ENCODE peak calls at places on chromosomes 7 and 10, in ten cellular contexts. A is activated CD8-positive, alpha-beta T cell treated with anti-CD3 and anti-CD28 coated beads for 36 hours; B is omental fat pad; U is choroid plexus epithelial cell; Y is AG04450; L is natural killer cell; X is CD4-positive, alpha-beta T cell; E is kidney epithelial cell; G is CD8-positive, alpha-beta T cell; N is A549. S is an unnamed sample.

GRCh38 chr10:132628966-132629900 is 91.6 kb downstream of the INPP5A start:
- DNase-seq in A (no peak), B (no peak), U (no peak), Y (no peak), L (no peak), X (no peak), E (no peak), G (no peak), N (no peak), S (no peak)

GRCh38 chr10:12308102-12308501 is 41.2 kb upstream of the CAMK1D start:
- DNase-seq in A (no peak), B (no peak), U (no peak), Y (no peak), L (no peak), X (no peak), E (no peak), G (no peak), N (no peak), S (no peak)

GRCh38 chr7:70072220-70072619 is 473.9 kb downstream of the AUTS2 start:
- DNase-seq in A (no peak), B (no peak), U (peak), Y (no peak), L (no peak), X (no peak), E (no peak), G (no peak), N (no peak), S (no peak)

GRCh38 chr7:1431644-1432380 is 27.5 kb downstream of the MICALL2 start:
- DNase-seq in A (no peak), B (no peak), U (no peak), Y (no peak), L (no peak), X (no peak), E (no peak), G (no peak), N (no peak), S (no peak)

GRCh38 chr7:147700702-147701101 is 889.9 kb upstream of the C7orf33 start:
- DNase-seq in A (no peak), B (no peak), U (peak), Y (no peak), L (no peak), X (no peak), E (no peak), G (no peak), N (no peak), S (no peak)

GRCh38 chr7:120742370-120742769 is 115.6 kb downstream of the TSPAN12 start:
- DNase-seq in A (no peak), B (no peak), U (no peak), Y (no peak), L (no peak), X (no peak), E (no peak), G (no peak), N (no peak), S (no peak)

GRCh38 chr10:23994459-23995046 is 214.4 kb upstream of the KIAA1217 start:
- DNase-seq in A (peak), B (peak), U (peak), Y (peak), L (no peak), X (no peak), E (peak), G (no peak), N (peak), S (no peak)

GRCh38 chr7:70571403-70571911 is 560.5 kb upstream of the GALNT17 start:
- DNase-seq in A (no peak), B (no peak), U (peak), Y (peak), L (no peak), X (no peak), E (peak), G (no peak), N (peak), S (no peak)

GRCh38 chr7:5450549-5451327 is 27.1 kb upstream of the TNRC18 start:
- DNase-seq in A (peak), B (no peak), U (peak), Y (no peak), L (peak), X (peak), E (no peak), G (no peak), N (peak), S (no peak)

GRCh38 chr10:56286096-56286495 is 75.0 kb downstream of the ZWINT start:
- DNase-seq in A (no peak), B (no peak), U (no peak), Y (no peak), L (no peak), X (no peak), E (no peak), G (no peak), N (no peak), S (no peak)

GRCh38 chr7:133854739-133855138 is 272.4 kb upstream of the LRGUK start:
- DNase-seq in A (no peak), B (no peak), U (peak), Y (no peak), L (no peak), X (no peak), E (no peak), G (no peak), N (peak), S (no peak)

GRCh38 chr7:75639071-75639892 is 99.5 kb downstream of the HIP1 start:
- DNase-seq in A (peak), B (no peak), U (peak), Y (no peak), L (peak), X (peak), E (no peak), G (no peak), N (no peak), S (peak)

GRCh38 chr7:27774717-27775328 is 34.9 kb downstream of the TAX1BP1 start:
- DNase-seq in A (no peak), B (no peak), U (peak), Y (no peak), L (no peak), X (no peak), E (no peak), G (no peak), N (no peak), S (no peak)

GRCh38 chr7:2663121-2663886 is 24.7 kb upstream of the AMZ1 start:
- DNase-seq in A (no peak), B (no peak), U (peak), Y (no peak), L (no peak), X (no peak), E (no peak), G (no peak), N (no peak), S (no peak)

GRCh38 chr7:105838273-105839141 is 37.9 kb downstream of the ATXN7L1 start:
- DNase-seq in A (no peak), B (peak), U (peak), Y (peak), L (no peak), X (no peak), E (peak), G (no peak), N (no peak), S (no peak)

GRCh38 chr7:135964254-135964653 is 12.9 kb downstream of the MTPN start:
- DNase-seq in A (no peak), B (no peak), U (no peak), Y (no peak), L (no peak), X (no peak), E (no peak), G (no peak), N (no peak), S (no peak)

GRCh38 chr10:132335189-132336063 is 3.4 kb downstream of the LRRC27 start:
- DNase-seq in A (no peak), B (no peak), U (no peak), Y (no peak), L (peak), X (no peak), E (no peak), G (no peak), N (no peak), S (no peak)

GRCh38 chr10:48279081-48279751 is 4.7 kb upstream of the FRMPD2 start:
- DNase-seq in A (no peak), B (no peak), U (no peak), Y (no peak), L (no peak), X (no peak), E (no peak), G (no peak), N (no peak), S (no peak)

GRCh38 chr7:6228865-6229264 is 43.6 kb downstream of the CYTH3 start:
- DNase-seq in A (no peak), B (no peak), U (peak), Y (no peak), L (no peak), X (no peak), E (no peak), G (no peak), N (no peak), S (no peak)

GRCh38 chr10:111565542-111565941 is 488.7 kb downstream of the ADRA2A start:
- DNase-seq in A (no peak), B (no peak), U (no peak), Y (no peak), L (no peak), X (no peak), E (no peak), G (no peak), N (no peak), S (no peak)

GRCh38 chr7:142108728-142109505 is 2.6 kb upstream of the MGAM2 start:
- DNase-seq in A (no peak), B (no peak), U (no peak), Y (no peak), L (no peak), X (no peak), E (no peak), G (no peak), N (no peak), S (no peak)

GRCh38 chr10:24503627-24504320 is 219.9 kb downstream of the ARHGAP21 start:
- DNase-seq in A (peak), B (no peak), U (peak), Y (peak), L (no peak), X (no peak), E (no peak), G (no peak), N (peak), S (no peak)

GRCh38 chr7:30743371-30744074 is 8.4 kb upstream of the INMT start:
- DNase-seq in A (no peak), B (no peak), U (peak), Y (no peak), L (no peak), X (no peak), E (no peak), G (no peak), N (no peak), S (no peak)

GRCh38 chr10:77177589-77177988 is 460.0 kb downstream of the KCNMA1 start:
- DNase-seq in A (no peak), B (no peak), U (no peak), Y (no peak), L (no peak), X (no peak), E (no peak), G (no peak), N (no peak), S (no peak)

GRCh38 chr10:45470098-45471012 is 96.3 kb downstream of the ALOX5 start:
- DNase-seq in A (peak), B (no peak), U (peak), Y (peak), L (no peak), X (peak), E (no peak), G (peak), N (no peak), S (no peak)

GRCh38 chr7:28433604-28434254 is 21.4 kb downstream of the CREB5 start:
- DNase-seq in A (no peak), B (no peak), U (peak), Y (no peak), L (no peak), X (no peak), E (no peak), G (no peak), N (no peak), S (no peak)

GRCh38 chr10:3776796-3777571 is 8.0 kb downstream of the KLF6 start:
- DNase-seq in A (peak), B (peak), U (peak), Y (peak), L (no peak), X (peak), E (no peak), G (no peak), N (no peak), S (no peak)

GRCh38 chr10:50580260-50580891 is 43.4 kb downstream of the SGMS1 start:
- DNase-seq in A (no peak), B (no peak), U (no peak), Y (no peak), L (no peak), X (no peak), E (no peak), G (no peak), N (no peak), S (no peak)

GRCh38 chr7:35727571-35727970 is 32.6 kb upstream of the HERPUD2 start:
- DNase-seq in A (peak), B (no peak), U (peak), Y (no peak), L (peak), X (no peak), E (no peak), G (no peak), N (no peak), S (no peak)

GRCh38 chr10:49104323-49104722 is 11.0 kb downstream of the VSTM4 start:
- DNase-seq in A (no peak), B (no peak), U (no peak), Y (no peak), L (no peak), X (no peak), E (no peak), G (no peak), N (no peak), S (no peak)

GRCh38 chr7:151497306-151497871 is 22.3 kb downstream of the RHEB start:
- DNase-seq in A (no peak), B (no peak), U (no peak), Y (no peak), L (no peak), X (no peak), E (no peak), G (no peak), N (no peak), S (no peak)

GRCh38 chr7:32941181-32941995 is 15.9 kb upstream of the FKBP9 start:
- DNase-seq in A (no peak), B (no peak), U (no peak), Y (no peak), L (no peak), X (no peak), E (no peak), G (no peak), N (no peak), S (peak)

GRCh38 chr7:156606135-156606534 is 34.4 kb upstream of the RNF32 start:
- DNase-seq in A (no peak), B (no peak), U (no peak), Y (no peak), L (no peak), X (no peak), E (no peak), G (no peak), N (no peak), S (no peak)

GRCh38 chr7:135337506-135337905 is 103.9 kb downstream of the STRA8 start:
- DNase-seq in A (no peak), B (no peak), U (no peak), Y (no peak), L (no peak), X (no peak), E (no peak), G (no peak), N (no peak), S (no peak)

GRCh38 chr7:128672927-128673517 is 930 bp downstream of the GARIN1A start:
- DNase-seq in A (peak), B (no peak), U (peak), Y (no peak), L (no peak), X (no peak), E (no peak), G (no peak), N (no peak), S (no peak)

GRCh38 chr10:71816931-71817631 is 34.0 kb downstream of the PSAP start:
- DNase-seq in A (no peak), B (no peak), U (no peak), Y (no peak), L (no peak), X (no peak), E (no peak), G (no peak), N (no peak), S (no peak)

GRCh38 chr10:71812913-71813590 is 38.0 kb downstream of the PSAP start:
- DNase-seq in A (no peak), B (no peak), U (no peak), Y (no peak), L (no peak), X (no peak), E (no peak), G (no peak), N (no peak), S (no peak)

GRCh38 chr10:71815515-71816130 is 35.4 kb downstream of the PSAP start:
- DNase-seq in A (no peak), B (no peak), U (no peak), Y (no peak), L (no peak), X (no peak), E (no peak), G (no peak), N (no peak), S (no peak)

GRCh38 chr10:71816421-71816851 is 34.6 kb downstream of the PSAP start:
- DNase-seq in A (no peak), B (no peak), U (no peak), Y (no peak), L (no peak), X (no peak), E (no peak), G (no peak), N (no peak), S (no peak)

DNA sequence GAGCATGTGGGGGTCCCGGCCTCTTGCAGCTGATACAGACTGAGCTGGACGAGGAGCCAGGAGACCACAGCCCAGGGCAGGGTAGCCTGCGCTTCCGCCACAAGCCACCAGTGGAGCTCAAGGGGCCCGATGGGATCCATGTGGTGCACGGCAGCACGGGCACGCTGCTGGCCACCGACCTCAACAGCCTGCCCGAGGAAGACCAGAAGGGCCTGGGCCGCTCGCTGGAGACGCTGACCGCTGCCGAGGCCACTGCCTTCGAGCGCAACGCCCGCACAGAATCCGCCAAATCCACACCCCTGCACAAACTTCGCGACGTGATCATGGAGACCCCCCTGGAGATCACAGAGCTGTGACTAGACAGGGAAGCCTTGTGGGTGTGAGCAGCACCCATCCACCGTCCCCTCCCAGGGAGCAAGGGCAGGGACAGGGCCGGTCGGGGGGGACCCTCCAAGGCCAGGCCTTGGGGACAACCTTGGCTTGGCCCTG is 36.1 kb downstream of the PSAP start:
- DNase-seq in A (no peak), B (no peak), U (no peak), Y (no peak), L (no peak), X (no peak), E (no peak), G (no peak), N (no peak), S (no peak)
- TF ChIP-seq CTCF in A (no peak), B (no peak), U (peak), Y (no peak), L (no peak), X (no peak), E (no peak), G (no peak), N (no peak), S (no peak)

DNA sequence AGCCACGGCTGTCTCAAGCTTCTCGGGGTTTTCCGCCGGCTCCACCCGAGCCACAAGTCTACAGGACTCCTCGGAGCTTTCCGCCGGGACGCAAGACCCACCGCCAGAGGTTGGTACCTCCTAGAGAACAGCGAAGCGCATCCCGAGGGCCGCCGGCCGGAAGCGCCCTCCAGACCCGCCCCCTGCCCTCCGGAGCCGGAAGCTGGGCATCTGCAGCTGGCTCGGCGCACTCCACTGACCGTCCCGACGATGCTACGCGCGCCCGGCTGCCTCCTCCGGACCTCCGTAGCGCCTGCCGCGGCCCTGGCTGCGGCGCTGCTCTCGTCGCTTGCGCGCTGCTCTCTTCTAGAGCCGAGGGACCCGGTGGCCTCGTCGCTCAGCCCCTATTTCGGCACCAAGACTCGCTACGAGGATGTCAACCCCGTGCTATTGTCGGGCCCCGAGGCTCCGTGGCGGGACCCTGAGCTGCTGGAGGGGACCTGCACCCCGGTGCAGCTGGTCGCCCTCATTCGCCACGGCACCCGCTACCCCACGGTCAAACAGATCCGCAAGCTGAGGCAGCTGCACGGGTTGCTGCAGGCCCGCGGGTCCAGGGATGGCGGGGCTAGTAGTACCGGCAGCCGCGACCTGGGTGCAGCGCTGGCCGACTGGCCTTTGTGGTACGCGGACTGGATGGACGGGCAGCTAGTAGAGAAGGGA is at the start of gene MINPP1:
- DNase-seq in A (peak), B (peak), U (peak), Y (peak), L (peak), X (peak), E (peak), G (peak), N (peak), S (peak)
- TF ChIP-seq CTCF in A (no peak), B (no peak), U (peak), Y (no peak), L (no peak), X (no peak), E (peak), G (no peak), N (no peak), S (no peak)

GRCh38 chr10:109852718-109853037 is 70.6 kb downstream of the XPNPEP1 start:
- DNase-seq in A (no peak), B (no peak), U (no peak), Y (no peak), L (no peak), X (no peak), E (no peak), G (no peak), N (no peak), S (no peak)
- TF ChIP-seq CTCF in A (no peak), B (no peak), U (no peak), Y (no peak), L (peak), X (peak), E (no peak), G (peak), N (no peak), S (no peak)

GRCh38 chr7:97118306-97118917 is 914 bp downstream of the SDHAF3 start:
- DNase-seq in A (no peak), B (no peak), U (no peak), Y (no peak), L (no peak), X (no peak), E (no peak), G (no peak), N (no peak), S (no peak)

GRCh38 chr7:97117035-97117371 is 495 bp upstream of the SDHAF3 start:
- DNase-seq in A (no peak), B (no peak), U (no peak), Y (no peak), L (no peak), X (no peak), E (no peak), G (no peak), N (no peak), S (no peak)

GRCh38 chr7:97116308-97116707 is 1.2 kb upstream of the SDHAF3 start:
- DNase-seq in A (no peak), B (no peak), U (no peak), Y (no peak), L (no peak), X (no peak), E (no peak), G (no peak), N (no peak), S (no peak)

GRCh38 chr7:97119747-97120146 is 2.2 kb downstream of the SDHAF3 start:
- DNase-seq in A (no peak), B (no peak), U (no peak), Y (no peak), L (no peak), X (no peak), E (no peak), G (no peak), N (no peak), S (no peak)

DNA sequence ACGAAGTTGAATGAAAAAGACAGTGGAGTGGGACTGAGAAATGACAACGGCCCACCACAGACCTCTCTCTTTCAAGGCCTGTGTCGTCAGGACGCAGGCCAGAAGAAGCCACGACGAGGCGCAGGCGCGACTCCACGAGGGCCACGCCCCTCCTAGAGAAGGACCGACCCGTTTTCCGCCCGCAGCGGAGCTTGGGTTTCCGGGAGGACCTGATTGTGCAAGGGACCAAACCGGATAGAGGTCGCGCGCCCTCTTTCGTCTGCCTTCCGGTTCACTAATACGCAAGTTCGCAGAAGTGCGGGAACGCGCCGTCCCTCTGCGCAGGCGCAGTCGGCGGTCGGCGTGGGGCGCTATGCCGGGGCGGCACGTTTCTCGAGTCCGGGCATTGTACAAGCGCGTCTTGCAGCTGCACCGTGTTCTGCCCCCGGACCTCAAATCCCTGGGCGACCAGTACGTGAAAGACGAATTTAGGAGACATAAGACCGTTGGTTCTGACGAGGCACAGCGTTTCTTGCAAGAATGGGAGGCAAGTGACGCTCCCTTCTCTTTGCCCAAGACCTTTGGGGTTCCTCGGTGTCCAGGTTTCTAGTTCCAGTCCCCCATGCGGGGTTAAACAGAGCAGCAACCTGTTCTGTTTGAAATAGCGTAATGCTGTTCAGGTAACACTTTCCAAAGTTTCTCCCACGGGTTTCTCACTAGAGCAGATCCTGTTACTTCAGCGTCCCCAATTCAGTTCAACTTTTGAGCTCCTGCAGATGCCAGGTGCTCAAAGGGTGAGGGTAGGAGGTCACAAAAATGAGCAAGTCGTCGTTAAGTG is at the start of gene SDHAF3:
- DNase-seq in A (peak), B (peak), U (peak), Y (peak), L (peak), X (peak), E (peak), G (peak), N (peak), S (peak)
- TF ChIP-seq CTCF in A (no peak), B (no peak), U (peak), Y (peak), L (no peak), X (no peak), E (peak), G (no peak), N (peak), S (peak)